ENCODE peak calls at places on chromosomes 3 and 15, in seven cellular contexts. Q is H9, X is adipocyte, A is fibroblast of lung, E is PC-3, U is MM.1S, J is colonic mucosa. R is an unnamed sample.

GRCh38 chr3:31027191-31027761 is 132.8 kb upstream of the GADL1 start:
- DNase-seq in Q (no peak), A (no peak), X (no peak), E (no peak), U (no peak), J (no peak), R (no peak)

GRCh38 chr3:17747184-17747889 is 4.9 kb upstream of the TBC1D5 start:
- DNase-seq in J (no peak), A (peak), X (no peak), E (no peak), U (peak), Q (no peak), R (no peak)

GRCh38 chr3:123586966-123587365 is 2.1 kb upstream of the HACD2 start:
- DNase-seq in A (peak), Q (no peak), U (no peak), E (no peak), X (peak), J (no peak), R (no peak)

GRCh38 chr3:151156618-151157216 is 46.3 kb downstream of the GPR171 start:
- DNase-seq in Q (no peak), U (peak), A (peak), X (peak), E (peak), J (peak), R (no peak)

GRCh38 chr3:183244219-183244618 is 8.8 kb upstream of the B3GNT5 start:
- DNase-seq in X (no peak), A (peak), E (peak), U (no peak), Q (no peak), J (peak), R (no peak)

GRCh38 chr3:109977903-109978302 is 640.6 kb upstream of the DPPA4 start:
- DNase-seq in E (no peak), A (no peak), U (no peak), J (no peak), X (no peak), Q (peak), R (no peak)

GRCh38 chr3:42179110-42179725 is 86.8 kb downstream of the CCK start:
- DNase-seq in U (no peak), E (peak), Q (peak), A (peak), J (peak), X (peak), R (no peak)

GRCh38 chr15:68818671-68819450 is 1.8 kb downstream of the ANP32A start:
- DNase-seq in Q (no peak), E (peak), X (peak), A (peak), U (peak), J (peak), R (peak)

GRCh38 chr3:46970391-46971091 is 6.0 kb downstream of the CCDC12 start:
- DNase-seq in A (no peak), Q (no peak), U (no peak), E (no peak), J (no peak), X (no peak), R (peak)

GRCh38 chr3:63861306-63861705 is 2.3 kb downstream of the THOC7 start:
- DNase-seq in U (no peak), X (no peak), J (no peak), A (no peak), E (no peak), Q (peak), R (no peak)

GRCh38 chr3:63853106-63853505 is 10.5 kb downstream of the THOC7 start:
- DNase-seq in A (no peak), Q (no peak), E (no peak), X (no peak), J (no peak), U (no peak), R (no peak)

GRCh38 chr3:63851287-63851686 is 12.3 kb downstream of the THOC7 start:
- DNase-seq in U (no peak), J (no peak), X (no peak), Q (no peak), A (no peak), E (no peak), R (no peak)

GRCh38 chr3:63857311-63857710 is 6.3 kb downstream of the THOC7 start:
- DNase-seq in E (no peak), A (peak), U (no peak), X (no peak), Q (no peak), J (no peak), R (no peak)

DNA sequence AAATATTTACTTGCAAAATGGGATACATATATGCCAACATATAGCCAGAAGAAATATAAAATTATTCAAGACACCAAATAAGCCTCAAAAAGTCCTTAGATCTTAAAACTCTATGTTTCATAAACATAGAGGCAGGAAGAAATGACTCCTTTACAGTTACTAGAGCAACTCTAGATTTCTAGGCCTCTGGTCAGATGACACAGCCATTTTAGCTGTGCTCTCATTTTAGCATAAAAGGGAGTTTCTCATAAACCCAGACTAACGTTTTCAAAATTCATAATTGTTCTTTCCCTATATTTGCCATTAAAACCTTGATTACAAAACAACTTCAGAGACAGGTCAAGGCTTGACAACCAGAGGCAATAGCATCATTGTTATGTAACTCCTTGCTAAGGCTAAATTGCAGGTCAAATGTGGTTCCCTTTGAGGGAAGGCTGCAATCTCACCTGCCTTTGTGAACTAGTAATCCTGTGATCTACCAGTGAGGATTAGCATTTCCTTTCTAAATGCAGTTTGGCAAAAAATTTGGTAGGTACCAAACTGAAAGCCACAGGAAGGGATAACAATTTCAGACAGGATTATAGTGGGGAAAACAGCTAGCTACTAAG is 8.2 kb downstream of the THOC7 start:
- DNase-seq in X (no peak), U (no peak), J (no peak), Q (peak), A (no peak), E (no peak), R (no peak)
- H3K9ac ChIP-seq in X (no peak), U (no peak), J (no peak), Q (no peak), A (no peak), E (no peak), R (no peak)

DNA sequence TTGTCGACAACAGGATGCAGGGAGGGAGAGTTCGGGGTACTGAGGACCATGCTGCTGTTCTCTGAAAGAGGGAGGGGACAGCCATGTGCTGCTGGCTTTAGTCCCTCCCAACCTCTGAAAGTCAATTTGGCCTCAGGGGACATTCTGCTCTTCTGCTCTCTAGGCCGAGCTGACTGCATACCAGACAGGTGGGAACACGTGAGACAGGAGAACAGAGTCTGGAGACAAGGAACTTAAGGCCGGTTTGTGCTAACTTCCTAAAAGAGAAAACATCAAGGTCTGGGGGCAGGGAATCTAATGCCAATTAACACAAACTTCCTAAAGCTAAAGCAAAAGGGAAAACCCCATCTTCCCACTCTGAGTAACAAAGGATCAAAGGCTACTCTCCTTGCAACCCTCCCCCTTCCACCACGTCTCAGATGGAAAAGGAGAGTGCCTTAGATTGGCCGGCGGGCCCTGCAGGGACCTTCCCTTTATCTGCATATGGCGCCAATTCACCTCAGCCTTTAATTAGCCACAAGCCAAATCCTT is 41.0 kb downstream of the SLCO2A1 start:
- DNase-seq in E (no peak), A (no peak), J (peak), Q (peak), X (no peak), U (no peak), R (no peak)
- H3K9ac ChIP-seq in E (no peak), A (no peak), J (no peak), Q (no peak), X (no peak), U (no peak), R (no peak)

GRCh38 chr15:74431645-74432044 is 2.1 kb downstream of the SEMA7A start:
- DNase-seq in Q (no peak), A (no peak), J (no peak), U (no peak), X (no peak), E (peak), R (peak)

GRCh38 chr15:74432968-74433591 is 678 bp downstream of the SEMA7A start:
- DNase-seq in Q (no peak), E (no peak), U (no peak), J (no peak), A (no peak), X (no peak), R (peak)

GRCh38 chr15:74432271-74432967 is 1.3 kb downstream of the SEMA7A start:
- DNase-seq in X (no peak), Q (no peak), E (peak), J (no peak), U (no peak), A (no peak), R (peak)

GRCh38 chr15:74433592-74434259 is at the start of gene SEMA7A:
- DNase-seq in X (peak), A (peak), U (peak), J (peak), Q (peak), E (peak), R (peak)

GRCh38 chr15:74434260-74434915 is 630 bp upstream of the SEMA7A start:
- DNase-seq in J (no peak), X (no peak), U (no peak), E (no peak), Q (no peak), A (peak), R (peak)
- H3K9ac ChIP-seq in J (peak), X (peak), U (peak), E (peak), Q (no peak), A (peak), R (no peak)

GRCh38 chr3:58062469-58062868 is 54.2 kb downstream of the FLNB start:
- DNase-seq in Q (no peak), E (no peak), J (no peak), X (peak), U (no peak), A (peak), R (no peak)

GRCh38 chr3:58055309-58055708 is 47.1 kb downstream of the FLNB start:
- DNase-seq in E (no peak), Q (no peak), U (no peak), A (peak), J (no peak), X (no peak), R (no peak)

GRCh38 chr3:58059349-58060321 is 51.4 kb downstream of the FLNB start:
- DNase-seq in U (no peak), X (peak), J (peak), Q (no peak), E (no peak), A (peak), R (peak)

GRCh38 chr3:58054652-58055051 is 46.4 kb downstream of the FLNB start:
- DNase-seq in A (no peak), U (no peak), Q (no peak), E (no peak), X (no peak), J (no peak), R (no peak)

GRCh38 chr3:58058654-58059263 is 50.5 kb downstream of the FLNB start:
- DNase-seq in A (peak), U (no peak), J (no peak), E (peak), X (no peak), Q (no peak), R (no peak)
- H3K9ac ChIP-seq in A (peak), U (no peak), J (no peak), E (no peak), X (peak), Q (no peak), R (peak)

GRCh38 chr15:88769161-88769971 is 33.9 kb upstream of the ACAN start:
- DNase-seq in X (peak), Q (peak), U (no peak), J (no peak), E (no peak), A (peak), R (no peak)
- H3K9ac ChIP-seq in X (peak), Q (peak), U (no peak), J (no peak), E (no peak), A (no peak), R (no peak)

GRCh38 chr3:134795776-134796312 is 784 bp downstream of the EPHB1 start:
- DNase-seq in J (no peak), A (peak), Q (peak), E (no peak), U (peak), X (peak), R (peak)

GRCh38 chr3:134797816-134798451 is 2.9 kb downstream of the EPHB1 start:
- DNase-seq in U (no peak), E (no peak), Q (no peak), X (no peak), A (no peak), J (no peak), R (no peak)

GRCh38 chr3:134798681-134799311 is 3.7 kb downstream of the EPHB1 start:
- DNase-seq in X (no peak), E (no peak), U (no peak), A (no peak), Q (no peak), J (no peak), R (no peak)

GRCh38 chr3:134796313-134797079 is 1.4 kb downstream of the EPHB1 start:
- DNase-seq in X (peak), U (no peak), A (peak), J (no peak), Q (peak), E (peak), R (peak)

DNA sequence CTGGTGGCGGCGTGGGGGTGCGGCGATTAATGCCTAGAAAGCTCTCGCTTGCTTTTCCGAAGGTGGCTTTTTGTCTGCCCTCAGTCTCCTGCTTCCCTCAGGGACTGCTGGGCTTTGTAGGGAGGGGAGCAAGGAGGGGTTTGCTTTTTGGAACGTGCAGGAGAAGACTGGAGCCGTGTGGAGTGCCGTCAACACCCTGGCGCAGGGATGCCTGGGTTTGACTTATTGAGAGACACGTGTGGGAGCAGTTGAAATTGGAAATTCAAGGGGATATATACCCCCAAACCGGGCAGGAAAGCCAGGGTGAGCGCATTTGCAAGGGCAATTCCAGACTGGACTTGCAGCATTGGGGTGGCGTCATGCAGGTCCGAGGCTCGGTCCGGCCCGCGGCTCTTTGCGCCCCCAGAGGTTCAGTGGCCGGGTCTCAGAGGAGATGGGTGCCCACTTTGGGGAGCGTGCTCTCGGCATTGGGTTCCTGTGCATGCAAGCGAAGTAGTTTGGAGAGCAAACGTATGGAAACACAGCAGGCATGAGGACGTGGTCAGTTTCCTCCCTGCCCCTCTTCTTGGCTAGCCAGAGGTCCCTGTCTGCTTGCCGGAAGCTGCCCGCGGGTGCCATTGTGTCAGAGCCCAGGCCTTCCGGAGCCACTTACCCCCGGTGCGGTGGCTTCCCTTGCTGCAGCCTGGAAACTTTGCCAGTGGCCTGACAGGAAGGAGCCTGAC is 2.2 kb downstream of the EPHB1 start:
- DNase-seq in E (no peak), J (no peak), A (no peak), U (no peak), Q (peak), X (no peak), R (peak)
- H3K9ac ChIP-seq in E (no peak), J (no peak), A (no peak), U (no peak), Q (no peak), X (peak), R (no peak)

GRCh38 chr15:25799906-25800700 is 63.0 kb downstream of the ATP10A start:
- DNase-seq in X (no peak), E (no peak), A (no peak), Q (peak), U (no peak), J (no peak), R (peak)
- H3K9ac ChIP-seq in X (no peak), E (no peak), A (no peak), Q (no peak), U (no peak), J (no peak), R (no peak)

DNA sequence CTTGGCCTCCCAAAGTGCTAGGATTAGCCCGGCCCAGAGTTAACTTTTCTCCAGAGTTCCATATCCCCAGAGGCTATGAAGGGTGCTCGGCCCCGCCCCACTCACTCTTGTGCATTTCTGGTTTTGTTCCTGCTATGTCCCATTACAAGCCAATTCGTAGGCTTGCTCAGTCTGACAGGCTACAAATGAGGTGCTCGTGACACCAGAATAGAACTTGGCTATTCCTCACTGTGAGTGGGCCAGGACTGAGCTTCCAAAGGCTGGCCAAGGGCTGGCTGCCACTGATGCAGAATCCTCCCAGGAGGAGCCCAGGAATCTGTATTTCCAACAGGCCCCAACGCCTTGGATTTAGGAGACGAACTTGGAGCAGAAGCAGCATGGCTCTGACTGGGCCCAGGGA is 282.7 kb upstream of the C2CD4B start:
- DNase-seq in E (no peak), X (no peak), A (no peak), J (no peak), Q (no peak), U (no peak), R (no peak)
- H3K9ac ChIP-seq in E (no peak), X (peak), A (no peak), J (no peak), Q (no peak), U (no peak), R (no peak)

GRCh38 chr3:185657691-185658503 is 71.8 kb downstream of the SENP2 start:
- DNase-seq in X (no peak), J (no peak), Q (no peak), A (no peak), U (no peak), E (no peak), R (no peak)
- H3K9ac ChIP-seq in X (peak), J (no peak), Q (no peak), A (no peak), U (no peak), E (no peak), R (no peak)